ENCODE peak calls at places on chromosomes 5 and 9, in five cellular contexts. One of them, this sample, is unnamed.

GRCh38 chr9:134863941-134864820 is 16.4 kb upstream of the FCN2 start:
- DNase-seq in HS-5: no peak
- DNase-seq in fibroblast of the conjunctiva: no peak
- DNase-seq in T-helper 22 cell: no peak
- DNase-seq in hypothalamus: peak
- DNase-seq in this sample: no peak

GRCh38 chr9:13395086-13395485 is 115.6 kb upstream of the MPDZ start:
- DNase-seq in HS-5: no peak
- DNase-seq in fibroblast of the conjunctiva: no peak
- DNase-seq in T-helper 22 cell: no peak
- DNase-seq in hypothalamus: no peak
- DNase-seq in this sample: no peak

GRCh38 chr5:141490271-141490670 is 1.4 kb downstream of the PCDHGC5 start:
- DNase-seq in HS-5: no peak
- DNase-seq in fibroblast of the conjunctiva: no peak
- DNase-seq in T-helper 22 cell: no peak
- DNase-seq in hypothalamus: no peak
- DNase-seq in this sample: no peak

GRCh38 chr9:126292736-126293521 is 33.7 kb upstream of the MVB12B start:
- DNase-seq in HS-5: no peak
- DNase-seq in fibroblast of the conjunctiva: no peak
- DNase-seq in T-helper 22 cell: no peak
- DNase-seq in hypothalamus: no peak
- DNase-seq in this sample: no peak

GRCh38 chr9:95516221-95516735 is 493 bp downstream of the PTCH1 start:
- DNase-seq in HS-5: no peak
- DNase-seq in fibroblast of the conjunctiva: no peak
- DNase-seq in T-helper 22 cell: no peak
- DNase-seq in hypothalamus: no peak
- DNase-seq in this sample: no peak

GRCh38 chr5:32687167-32687831 is 23.8 kb upstream of the NPR3 start:
- DNase-seq in HS-5: no peak
- DNase-seq in fibroblast of the conjunctiva: no peak
- DNase-seq in T-helper 22 cell: no peak
- DNase-seq in hypothalamus: no peak
- DNase-seq in this sample: no peak

GRCh38 chr9:34227445-34227844 is 48.6 kb downstream of the UBAP1 start:
- DNase-seq in HS-5: no peak
- DNase-seq in fibroblast of the conjunctiva: no peak
- DNase-seq in T-helper 22 cell: no peak
- DNase-seq in hypothalamus: no peak
- DNase-seq in this sample: no peak

GRCh38 chr9:135144581-135145108 is 57.2 kb downstream of the OLFM1 start:
- DNase-seq in HS-5: no peak
- DNase-seq in fibroblast of the conjunctiva: no peak
- DNase-seq in T-helper 22 cell: no peak
- DNase-seq in hypothalamus: no peak
- DNase-seq in this sample: no peak

GRCh38 chr5:142438573-142438972 is 113.8 kb upstream of the SPRY4 start:
- DNase-seq in HS-5: no peak
- DNase-seq in fibroblast of the conjunctiva: no peak
- DNase-seq in T-helper 22 cell: no peak
- DNase-seq in hypothalamus: no peak
- DNase-seq in this sample: no peak

This sample was measured in effector memory CD4-positive, alpha-beta T cell.